ENCODE peak calls at places on chromosomes 2 and 18, in four cellular contexts. One of them, this sample, is unnamed.

GRCh38 chr2:240322231-240322955 is 113.1 kb upstream of the GPC1 start:
- DNase-seq in activated CD4-positive, alpha-beta T cell treated with anti-CD3 and anti-CD28 coated beads, Interleukin-2, amount 50 U/mL, for 1 hour: no peak
- DNase-seq in GM10248: no peak
- DNase-seq in cardiac muscle cell: no peak
- DNase-seq in this sample: no peak

GRCh38 chr2:182506606-182507005 is 79.8 kb upstream of the PDE1A start:
- DNase-seq in activated CD4-positive, alpha-beta T cell treated with anti-CD3 and anti-CD28 coated beads, Interleukin-2, amount 50 U/mL, for 1 hour: no peak
- DNase-seq in GM10248: no peak
- DNase-seq in cardiac muscle cell: no peak
- DNase-seq in this sample: no peak

GRCh38 chr2:61647044-61647443 is 108.9 kb upstream of the XPO1 start:
- DNase-seq in cardiac muscle cell: no peak
- DNase-seq in activated CD4-positive, alpha-beta T cell treated with anti-CD3 and anti-CD28 coated beads, Interleukin-2, amount 50 U/mL, for 1 hour: no peak
- DNase-seq in GM10248: no peak
- DNase-seq in this sample: no peak

GRCh38 chr2:127811397-127811860 is 458 bp upstream of the WDR33 start:
- DNase-seq in GM10248: no peak
- DNase-seq in cardiac muscle cell: no peak
- DNase-seq in activated CD4-positive, alpha-beta T cell treated with anti-CD3 and anti-CD28 coated beads, Interleukin-2, amount 50 U/mL, for 1 hour: no peak
- DNase-seq in this sample: no peak

GRCh38 chr18:49619792-49620191 is 57.9 kb downstream of the LIPG start:
- DNase-seq in cardiac muscle cell: no peak
- DNase-seq in activated CD4-positive, alpha-beta T cell treated with anti-CD3 and anti-CD28 coated beads, Interleukin-2, amount 50 U/mL, for 1 hour: no peak
- DNase-seq in GM10248: no peak
- DNase-seq in this sample: no peak

GRCh38 chr2:6975988-6976387 is 58.8 kb downstream of the RNF144A start:
- DNase-seq in GM10248: no peak
- DNase-seq in cardiac muscle cell: no peak
- DNase-seq in activated CD4-positive, alpha-beta T cell treated with anti-CD3 and anti-CD28 coated beads, Interleukin-2, amount 50 U/mL, for 1 hour: no peak
- DNase-seq in this sample: no peak

GRCh38 chr18:74268933-74269620 is 22.7 kb downstream of the CYB5A start:
- DNase-seq in cardiac muscle cell: no peak
- DNase-seq in GM10248: no peak
- DNase-seq in activated CD4-positive, alpha-beta T cell treated with anti-CD3 and anti-CD28 coated beads, Interleukin-2, amount 50 U/mL, for 1 hour: no peak
- DNase-seq in this sample: no peak

GRCh38 chr2:154623819-154624218 is 74.7 kb upstream of the KCNJ3 start:
- DNase-seq in activated CD4-positive, alpha-beta T cell treated with anti-CD3 and anti-CD28 coated beads, Interleukin-2, amount 50 U/mL, for 1 hour: no peak
- DNase-seq in cardiac muscle cell: peak; percentile 68
- DNase-seq in GM10248: peak; percentile 8
- DNase-seq in this sample: peak; percentile 68

GRCh38 chr2:216516730-216517350 is 18.2 kb downstream of the RPL37A start:
- DNase-seq in activated CD4-positive, alpha-beta T cell treated with anti-CD3 and anti-CD28 coated beads, Interleukin-2, amount 50 U/mL, for 1 hour: no peak
- DNase-seq in GM10248: peak; percentile 46
- DNase-seq in cardiac muscle cell: peak; percentile 44
- DNase-seq in this sample: peak; percentile 10

GRCh38 chr2:98049991-98050519 is 36.9 kb upstream of the VWA3B start:
- DNase-seq in GM10248: no peak
- DNase-seq in cardiac muscle cell: no peak
- DNase-seq in activated CD4-positive, alpha-beta T cell treated with anti-CD3 and anti-CD28 coated beads, Interleukin-2, amount 50 U/mL, for 1 hour: no peak
- DNase-seq in this sample: no peak

GRCh38 chr2:171293661-171294060 is 133.0 kb upstream of the TLK1 start:
- DNase-seq in GM10248: no peak
- DNase-seq in activated CD4-positive, alpha-beta T cell treated with anti-CD3 and anti-CD28 coated beads, Interleukin-2, amount 50 U/mL, for 1 hour: no peak
- DNase-seq in cardiac muscle cell: no peak
- DNase-seq in this sample: no peak

GRCh38 chr18:70154591-70155194 is 50.8 kb downstream of the RTTN start:
- DNase-seq in activated CD4-positive, alpha-beta T cell treated with anti-CD3 and anti-CD28 coated beads, Interleukin-2, amount 50 U/mL, for 1 hour: no peak
- DNase-seq in GM10248: no peak
- DNase-seq in cardiac muscle cell: no peak
- DNase-seq in this sample: no peak

GRCh38 chr18:61703508-61703907 is 189.3 kb downstream of the RNF152 start:
- DNase-seq in GM10248: no peak
- DNase-seq in activated CD4-positive, alpha-beta T cell treated with anti-CD3 and anti-CD28 coated beads, Interleukin-2, amount 50 U/mL, for 1 hour: no peak
- DNase-seq in cardiac muscle cell: no peak
- DNase-seq in this sample: no peak

GRCh38 chr18:3248062-3248669 is 565 bp downstream of the MYL12A start:
- DNase-seq in activated CD4-positive, alpha-beta T cell treated with anti-CD3 and anti-CD28 coated beads, Interleukin-2, amount 50 U/mL, for 1 hour: no peak
- DNase-seq in cardiac muscle cell: peak; percentile 73
- DNase-seq in GM10248: no peak
- DNase-seq in this sample: no peak

GRCh38 chr2:235672720-235673119 is 178.9 kb downstream of the AGAP1 start:
- DNase-seq in GM10248: no peak
- DNase-seq in activated CD4-positive, alpha-beta T cell treated with anti-CD3 and anti-CD28 coated beads, Interleukin-2, amount 50 U/mL, for 1 hour: no peak
- DNase-seq in cardiac muscle cell: no peak
- DNase-seq in this sample: no peak

GRCh38 chr2:6065713-6066112 is 373.5 kb downstream of the SOX11 start:
- DNase-seq in GM10248: no peak
- DNase-seq in cardiac muscle cell: no peak
- DNase-seq in activated CD4-positive, alpha-beta T cell treated with anti-CD3 and anti-CD28 coated beads, Interleukin-2, amount 50 U/mL, for 1 hour: no peak
- DNase-seq in this sample: no peak

GRCh38 chr2:11738589-11739436 is 7.6 kb upstream of the LPIN1 start:
- DNase-seq in cardiac muscle cell: peak; percentile 81
- DNase-seq in activated CD4-positive, alpha-beta T cell treated with anti-CD3 and anti-CD28 coated beads, Interleukin-2, amount 50 U/mL, for 1 hour: no peak
- DNase-seq in GM10248: no peak
- DNase-seq in this sample: no peak

GRCh38 chr2:207869784-207870778 is 100.4 kb upstream of the FZD5 start:
- DNase-seq in GM10248: no peak
- DNase-seq in cardiac muscle cell: no peak
- DNase-seq in activated CD4-positive, alpha-beta T cell treated with anti-CD3 and anti-CD28 coated beads, Interleukin-2, amount 50 U/mL, for 1 hour: no peak
- DNase-seq in this sample: no peak

GRCh38 chr2:99032786-99033185 is 96.8 kb upstream of the CRACDL start:
- DNase-seq in activated CD4-positive, alpha-beta T cell treated with anti-CD3 and anti-CD28 coated beads, Interleukin-2, amount 50 U/mL, for 1 hour: no peak
- DNase-seq in cardiac muscle cell: no peak
- DNase-seq in GM10248: no peak
- DNase-seq in this sample: no peak

GRCh38 chr2:12721571-12722444 is 5.1 kb downstream of the TRIB2 start:
- DNase-seq in cardiac muscle cell: no peak
- DNase-seq in GM10248: no peak
- DNase-seq in activated CD4-positive, alpha-beta T cell treated with anti-CD3 and anti-CD28 coated beads, Interleukin-2, amount 50 U/mL, for 1 hour: no peak
- DNase-seq in this sample: no peak

GRCh38 chr18:59696311-59697235 is 650 bp downstream of the CCBE1 start:
- DNase-seq in GM10248: peak; percentile 40
- DNase-seq in cardiac muscle cell: peak; percentile 42
- DNase-seq in activated CD4-positive, alpha-beta T cell treated with anti-CD3 and anti-CD28 coated beads, Interleukin-2, amount 50 U/mL, for 1 hour: no peak
- DNase-seq in this sample: no peak

GRCh38 chr2:128446049-128446811 is 127.6 kb upstream of the HS6ST1 start:
- DNase-seq in activated CD4-positive, alpha-beta T cell treated with anti-CD3 and anti-CD28 coated beads, Interleukin-2, amount 50 U/mL, for 1 hour: no peak
- DNase-seq in cardiac muscle cell: no peak
- DNase-seq in GM10248: no peak
- DNase-seq in this sample: no peak

GRCh38 chr2:17303054-17303453 is 215.2 kb downstream of the RAD51AP2 start:
- DNase-seq in cardiac muscle cell: no peak
- DNase-seq in GM10248: no peak
- DNase-seq in activated CD4-positive, alpha-beta T cell treated with anti-CD3 and anti-CD28 coated beads, Interleukin-2, amount 50 U/mL, for 1 hour: no peak
- DNase-seq in this sample: no peak

GRCh38 chr2:58571181-58571852 is 330.2 kb upstream of the FANCL start:
- DNase-seq in GM10248: peak; percentile 57
- DNase-seq in activated CD4-positive, alpha-beta T cell treated with anti-CD3 and anti-CD28 coated beads, Interleukin-2, amount 50 U/mL, for 1 hour: no peak
- DNase-seq in cardiac muscle cell: peak; percentile 70
- DNase-seq in this sample: peak; percentile 32

GRCh38 chr2:41922177-41922576 is 125.6 kb upstream of the PKDCC start:
- DNase-seq in GM10248: no peak
- DNase-seq in activated CD4-positive, alpha-beta T cell treated with anti-CD3 and anti-CD28 coated beads, Interleukin-2, amount 50 U/mL, for 1 hour: no peak
- DNase-seq in cardiac muscle cell: no peak
- DNase-seq in this sample: no peak

GRCh38 chr2:1869987-1870386 is 125.7 kb upstream of the PXDN start:
- DNase-seq in cardiac muscle cell: no peak
- DNase-seq in GM10248: no peak
- DNase-seq in activated CD4-positive, alpha-beta T cell treated with anti-CD3 and anti-CD28 coated beads, Interleukin-2, amount 50 U/mL, for 1 hour: no peak
- DNase-seq in this sample: no peak

GRCh38 chr2:217695033-217695520 is 307.7 kb downstream of the TNS1 start:
- DNase-seq in GM10248: no peak
- DNase-seq in cardiac muscle cell: no peak
- DNase-seq in activated CD4-positive, alpha-beta T cell treated with anti-CD3 and anti-CD28 coated beads, Interleukin-2, amount 50 U/mL, for 1 hour: no peak
- DNase-seq in this sample: no peak

This sample was measured in NCI-H774.